ENCODE peak calls at places on chromosome 10, in five cellular contexts. V, K, E, D and B are unnamed samples.

GRCh38 chr10:79097021-79097695 is 28.4 kb downstream of the ZMIZ1 start:
- DNase-seq in V (peak; percentile 65), K (no peak), E (peak; percentile 48), D (no peak), B (peak; percentile 44)

GRCh38 chr10:33412261-33413092 is 78.0 kb upstream of the NRP1 start:
- DNase-seq in V (peak; percentile 92), K (no peak), E (peak; percentile 98), D (peak; percentile 85), B (peak; percentile 94)

GRCh38 chr10:5449823-5450222 is 37.5 kb downstream of the NET1 start:
- DNase-seq in V (peak; percentile 70), K (no peak), E (peak; percentile 93), D (peak; percentile 45), B (peak; percentile 83)

GRCh38 chr10:10418397-10418796 is 599.3 kb upstream of the CELF2 start:
- DNase-seq in V (no peak), K (no peak), E (no peak), D (no peak), B (no peak)

GRCh38 chr10:62390497-62391176 is 16.5 kb downstream of the ZNF365 start:
- DNase-seq in V (no peak), K (no peak), E (peak; percentile 56), D (peak; percentile 51), B (no peak)

GRCh38 chr10:91349381-91349780 is 60.8 kb upstream of the HECTD2 start:
- DNase-seq in V (peak; percentile 89), K (no peak), E (peak; percentile 93), D (no peak), B (peak; percentile 97)

GRCh38 chr10:615583-616152 is 73.8 kb downstream of the DIP2C start:
- DNase-seq in V (peak; percentile 92), K (no peak), E (peak; percentile 96), D (peak; percentile 82), B (peak; percentile 97)

GRCh38 chr10:68471586-68472408 is at the start of gene DNA2:
- DNase-seq in V (peak; percentile 57), K (peak; percentile 90), E (peak; percentile 82), D (peak; percentile 93), B (peak; percentile 34)

GRCh38 chr10:23864631-23865147 is 344.2 kb upstream of the KIAA1217 start:
- DNase-seq in V (no peak), K (no peak), E (no peak), D (no peak), B (no peak)

GRCh38 chr10:83522881-83523386 is 616.4 kb upstream of the GHITM start:
- DNase-seq in V (no peak), K (no peak), E (no peak), D (no peak), B (peak; percentile 98)

GRCh38 chr10:80176526-80176925 is 28.8 kb downstream of the ANXA11 start:
- DNase-seq in V (no peak), K (no peak), E (no peak), D (no peak), B (no peak)

GRCh38 chr10:80182986-80183385 is 22.4 kb downstream of the ANXA11 start:
- DNase-seq in V (no peak), K (no peak), E (no peak), D (no peak), B (no peak)

GRCh38 chr10:80174641-80175395 is 30.5 kb downstream of the ANXA11 start:
- DNase-seq in V (no peak), K (no peak), E (no peak), D (no peak), B (no peak)

GRCh38 chr10:80173441-80173840 is 31.9 kb downstream of the ANXA11 start:
- DNase-seq in V (no peak), K (no peak), E (no peak), D (no peak), B (no peak)

GRCh38 chr10:80177781-80178636 is 27.3 kb downstream of the ANXA11 start:
- DNase-seq in V (peak; percentile 71), K (no peak), E (peak; percentile 74), D (no peak), B (peak; percentile 44)
- H2AFZ ChIP-seq in V (no peak overlapping the region), K (no peak overlapping the region), E (no peak overlapping the region), D (no peak overlapping the region), B (no peak overlapping the region)

GRCh38 chr10:3868274-3868669 is 83.3 kb upstream of the KLF6 start:
- DNase-seq in V (no peak), K (no peak), E (no peak), D (no peak), B (no peak)
- H3K27ac ChIP-seq in V (no peak overlapping the region), K (no peak overlapping the region), E (no peak overlapping the region), D (peak overlapping the region; percentile 47), B (no peak overlapping the region)

DNA sequence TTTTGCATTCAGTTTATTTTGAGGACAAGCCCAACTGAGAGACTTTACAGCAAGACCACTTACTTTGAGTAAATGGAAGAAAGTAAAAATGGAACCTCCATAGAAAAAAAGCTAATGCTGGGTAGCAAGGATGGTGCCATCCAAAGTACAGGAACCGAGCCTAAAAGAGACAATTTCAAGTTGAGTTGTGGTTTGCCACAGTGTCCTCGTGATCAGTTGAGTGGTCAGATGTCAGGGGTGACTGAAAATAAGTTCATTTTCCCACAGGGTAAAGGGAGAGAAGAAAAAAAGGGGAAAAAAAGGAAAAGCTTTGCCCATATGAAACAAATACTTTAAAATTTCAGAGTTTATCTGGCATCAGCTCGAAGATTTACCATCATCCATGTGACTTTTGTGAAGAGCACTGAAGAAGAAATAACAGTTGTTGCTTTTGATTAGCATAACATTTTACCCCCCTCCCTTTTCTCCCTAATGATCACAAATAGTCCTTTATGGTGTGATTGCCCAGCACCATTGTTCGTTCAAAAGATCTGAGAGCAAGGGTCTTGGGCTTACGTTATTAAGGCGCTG is 338.3 kb downstream of the RNLS start:
- DNase-seq in V (no peak), K (no peak), E (no peak), D (no peak), B (no peak)
- H2AFZ ChIP-seq in V (no peak overlapping the region), K (no peak overlapping the region), E (no peak overlapping the region), D (no peak overlapping the region), B (no peak overlapping the region)

GRCh38 chr10:29722777-29723176 is 88.0 kb upstream of the SVIL start:
- DNase-seq in V (no peak), K (no peak), E (no peak), D (no peak), B (no peak)
- H3K27ac ChIP-seq in V (no peak overlapping the region), K (no peak overlapping the region), E (no peak overlapping the region), D (no peak overlapping the region), B (no peak overlapping the region)

GRCh38 chr10:29522038-29522855 is 112.5 kb downstream of the SVIL start:
- DNase-seq in V (peak; percentile 45), K (no peak), E (no peak), D (no peak), B (peak; percentile 14)
- H2AFZ ChIP-seq in V (peak overlapping the region; percentile 70), K (no peak overlapping the region), E (no peak overlapping the region), D (no peak overlapping the region), B (peak overlapping the region; percentile 25)

DNA sequence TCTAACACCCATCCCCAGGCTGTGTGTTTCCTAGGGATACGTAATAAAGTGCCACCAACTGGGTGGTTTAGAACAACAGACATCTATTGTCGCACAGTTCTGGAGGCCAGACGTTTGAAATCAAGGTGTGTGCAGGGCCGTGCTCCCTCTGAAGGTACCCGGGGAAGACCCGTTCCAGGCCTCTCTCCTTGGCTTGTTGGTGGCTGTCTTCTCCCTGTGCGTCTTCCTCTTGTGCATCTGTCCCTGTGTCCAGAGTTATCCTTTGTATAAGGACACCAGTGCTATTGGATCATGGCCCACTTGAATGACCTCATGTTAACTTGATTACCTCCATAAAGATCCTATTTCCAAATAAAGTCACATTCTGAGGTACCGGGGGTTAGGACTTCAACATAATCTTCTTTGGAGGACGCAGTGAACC is 15.6 kb downstream of the GRK5 start:
- DNase-seq in V (no peak), K (no peak), E (no peak), D (no peak), B (no peak)
- H3K27ac ChIP-seq in V (peak overlapping the region; percentile 70), K (no peak overlapping the region), E (no peak overlapping the region), D (no peak overlapping the region), B (no peak overlapping the region)

GRCh38 chr10:3893102-3893473 is 108.1 kb upstream of the KLF6 start:
- DNase-seq in V (no peak), K (no peak), E (no peak), D (no peak), B (no peak)
- H2AFZ ChIP-seq in V (no peak overlapping the region), K (no peak overlapping the region), E (no peak overlapping the region), D (no peak overlapping the region), B (no peak overlapping the region)

GRCh38 chr10:72011468-72011867 is 47.3 kb downstream of the CHST3 start:
- DNase-seq in V (no peak), K (no peak), E (no peak), D (no peak), B (no peak)
- H3K27ac ChIP-seq in V (no peak overlapping the region), K (no peak overlapping the region), E (no peak overlapping the region), D (no peak overlapping the region), B (no peak overlapping the region)